ENCODE peak calls at places on chromosomes 7 and 10, in four cellular contexts. W is A549, P is ovary, H is uterus. Q is an unnamed sample.

GRCh38 chr7:142720140-142720773 is 29.0 kb upstream of the PRSS1 start:
- DNase-seq in H (no peak), W (no peak), P (no peak), Q (no peak)

GRCh38 chr7:100583132-100584045 is 2.5 kb downstream of the LRCH4 start:
- DNase-seq in H (no peak), P (no peak), W (no peak), Q (peak)

GRCh38 chr10:88418871-88419270 is 164.2 kb downstream of the RNLS start:
- DNase-seq in H (no peak), W (no peak), P (no peak), Q (no peak)

GRCh38 chr10:79431891-79432831 is 13.3 kb downstream of the ZCCHC24 start:
- DNase-seq in H (peak), W (no peak), P (peak), Q (no peak)

GRCh38 chr10:43557214-43557613 is 17.2 kb downstream of the ZNF239 start:
- DNase-seq in H (no peak), W (no peak), P (no peak), Q (no peak)

GRCh38 chr7:128311-129080 is 63.9 kb upstream of the FAM20C start:
- DNase-seq in W (no peak), H (no peak), P (no peak), Q (no peak)

GRCh38 chr10:106571216-106571954 is 593.1 kb downstream of the SORCS1 start:
- DNase-seq in P (no peak), H (no peak), W (peak), Q (peak)

GRCh38 chr7:76291346-76292205 is 10.9 kb upstream of the HSPB1 start:
- DNase-seq in W (peak), H (peak), P (peak), Q (peak)

GRCh38 chr10:122142652-122143237 is 128.4 kb upstream of the BTBD16 start:
- DNase-seq in H (no peak), P (no peak), W (no peak), Q (peak)

GRCh38 chr7:148697256-148697841 is 1.4 kb upstream of the CUL1 start:
- DNase-seq in H (peak), P (peak), W (no peak), Q (peak)

GRCh38 chr10:12228851-12229250 is 32.9 kb downstream of the CDC123 start:
- DNase-seq in H (no peak), P (no peak), W (no peak), Q (no peak)

GRCh38 chr10:53453196-53453595 is 680.6 kb upstream of the MBL2 start:
- DNase-seq in P (no peak), H (no peak), W (peak), Q (peak)

GRCh38 chr10:1187855-1188555 is 131.8 kb downstream of the WDR37 start:
- DNase-seq in H (no peak), P (no peak), W (no peak), Q (no peak)

GRCh38 chr10:43218206-43218950 is 48.5 kb downstream of the RASGEF1A start:
- DNase-seq in W (no peak), H (no peak), P (no peak), Q (peak)

GRCh38 chr10:28580825-28581224 is 47.9 kb downstream of the WAC start:
- DNase-seq in P (no peak), H (no peak), W (no peak), Q (peak)

GRCh38 chr10:77967611-77968022 is 41.1 kb upstream of the DLG5 start:
- DNase-seq in W (no peak), H (no peak), P (no peak), Q (no peak)

GRCh38 chr7:36207451-36208291 is 54.6 kb downstream of the EEPD1 start:
- DNase-seq in H (no peak), P (peak), W (peak), Q (peak)

GRCh38 chr10:100148353-100149211 is 37.2 kb downstream of the ERLIN1 start:
- DNase-seq in P (no peak), W (peak), H (no peak), Q (peak)

GRCh38 chr10:35598379-35598778 is 6.8 kb upstream of the GJD4 start:
- DNase-seq in P (no peak), H (no peak), W (peak), Q (no peak)

GRCh38 chr10:7400068-7400824 is 10.6 kb downstream of the SFMBT2 start:
- DNase-seq in P (no peak), H (no peak), W (no peak), Q (no peak)

GRCh38 chr10:104577861-104578480 is 63.1 kb upstream of the SORCS3 start:
- DNase-seq in W (no peak), H (no peak), P (no peak), Q (no peak)

GRCh38 chr10:79562135-79562756 is 2.0 kb upstream of the SFTPA2 start:
- DNase-seq in H (no peak), W (peak), P (peak), Q (peak)

GRCh38 chr7:2037805-2038635 is 194.7 kb downstream of the MAD1L1 start:
- DNase-seq in W (no peak), P (peak), H (peak), Q (no peak)

GRCh38 chr10:48445932-48446331 is 139.5 kb downstream of the MAPK8 start:
- DNase-seq in W (no peak), P (no peak), H (no peak), Q (no peak)

GRCh38 chr7:10128748-10129147 is 844.9 kb upstream of the PHF14 start:
- DNase-seq in P (no peak), H (no peak), W (no peak), Q (no peak)
- TF ChIP-seq CTCF in P (no peak), H (peak), W (no peak), Q (peak)

DNA sequence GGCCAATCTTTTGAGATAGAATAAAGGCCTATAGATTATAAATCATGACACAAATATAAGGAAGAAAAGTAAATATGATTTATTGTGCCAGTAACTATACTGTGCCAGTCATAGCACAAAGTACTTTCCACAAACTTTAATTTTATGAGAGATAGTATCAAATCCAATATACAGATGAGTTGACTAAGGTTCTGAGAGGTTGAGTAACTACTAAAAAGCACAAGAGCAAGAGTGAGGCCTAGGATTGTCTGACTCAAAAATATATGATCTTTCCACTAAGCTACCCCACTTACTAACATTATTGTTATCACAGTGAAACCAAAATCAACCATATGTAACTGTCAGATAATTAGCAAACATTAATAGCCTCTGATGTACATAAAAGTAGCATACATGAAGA is 181.3 kb upstream of the ASAH2 start:
- DNase-seq in P (no peak), H (no peak), W (no peak), Q (no peak)
- H3K4me3 ChIP-seq in P (no peak), H (no peak), W (no peak), Q (no peak)

DNA sequence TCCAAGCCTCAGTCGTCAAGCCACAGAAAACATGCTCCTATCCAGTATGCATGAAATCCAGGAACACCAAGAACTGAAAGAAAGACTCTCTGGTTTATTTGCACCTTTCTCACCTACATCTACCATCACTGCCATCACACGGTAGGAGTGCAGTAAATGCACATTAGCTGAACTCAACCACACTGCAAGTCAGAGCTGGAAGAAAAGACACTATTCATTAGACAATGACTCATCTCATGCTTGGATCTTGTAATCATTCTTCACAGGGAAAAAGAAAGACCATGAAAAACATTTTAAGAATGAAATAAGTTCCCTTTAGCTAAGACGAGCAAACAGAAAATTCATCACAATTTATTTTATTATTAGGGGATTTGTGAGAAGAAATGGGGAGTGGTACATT is 325.1 kb downstream of the PARD3 start:
- DNase-seq in W (peak), P (no peak), H (no peak), Q (peak)
- TF ChIP-seq CTCF in W (peak), P (no peak), H (no peak), Q (peak)

DNA sequence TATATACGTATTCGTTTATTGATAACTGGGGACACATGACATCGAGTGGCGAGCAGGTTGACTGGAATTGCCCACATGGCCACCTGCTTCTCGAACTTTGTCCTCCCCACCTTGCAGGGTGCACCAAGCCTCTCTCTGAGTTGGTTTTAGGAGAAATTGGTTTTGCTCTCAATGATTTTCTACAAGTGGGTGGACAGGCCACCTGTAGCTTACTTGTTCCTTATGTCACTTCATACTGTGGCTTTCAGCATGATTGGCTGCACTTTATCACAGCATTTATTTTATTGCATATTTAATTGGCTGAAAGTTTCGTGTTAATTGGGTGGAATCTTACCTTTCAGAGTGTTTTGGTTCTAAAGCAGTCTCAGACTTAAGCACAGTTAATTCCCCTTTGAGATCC is 215.6 kb upstream of the SHH start:
- DNase-seq in W (no peak), P (no peak), H (no peak), Q (no peak)
- H3K4me3 ChIP-seq in W (no peak), P (no peak), H (no peak), Q (no peak)

GRCh38 chr10:72173635-72174296 is 42.0 kb upstream of the ANAPC16 start:
- DNase-seq in P (no peak), H (no peak), W (peak), Q (peak)
- TF ChIP-seq CTCF in P (no peak), H (no peak), W (no peak), Q (no peak)

GRCh38 chr10:60349426-60349825 is 40.2 kb downstream of the ANK3 start:
- DNase-seq in H (no peak), P (no peak), W (no peak), Q (no peak)

GRCh38 chr10:60353519-60354258 is 36.0 kb downstream of the ANK3 start:
- DNase-seq in W (no peak), H (no peak), P (peak), Q (no peak)

GRCh38 chr10:60351191-60351853 is 38.4 kb downstream of the ANK3 start:
- DNase-seq in P (no peak), W (no peak), H (no peak), Q (no peak)

GRCh38 chr10:60350400-60350799 is 39.3 kb downstream of the ANK3 start:
- DNase-seq in W (no peak), P (no peak), H (no peak), Q (no peak)

GRCh38 chr10:60352105-60352504 is 37.6 kb downstream of the ANK3 start:
- DNase-seq in P (no peak), W (no peak), H (no peak), Q (no peak)
- H3K4me3 ChIP-seq in P (no peak), W (no peak), H (no peak), Q (no peak)

DNA sequence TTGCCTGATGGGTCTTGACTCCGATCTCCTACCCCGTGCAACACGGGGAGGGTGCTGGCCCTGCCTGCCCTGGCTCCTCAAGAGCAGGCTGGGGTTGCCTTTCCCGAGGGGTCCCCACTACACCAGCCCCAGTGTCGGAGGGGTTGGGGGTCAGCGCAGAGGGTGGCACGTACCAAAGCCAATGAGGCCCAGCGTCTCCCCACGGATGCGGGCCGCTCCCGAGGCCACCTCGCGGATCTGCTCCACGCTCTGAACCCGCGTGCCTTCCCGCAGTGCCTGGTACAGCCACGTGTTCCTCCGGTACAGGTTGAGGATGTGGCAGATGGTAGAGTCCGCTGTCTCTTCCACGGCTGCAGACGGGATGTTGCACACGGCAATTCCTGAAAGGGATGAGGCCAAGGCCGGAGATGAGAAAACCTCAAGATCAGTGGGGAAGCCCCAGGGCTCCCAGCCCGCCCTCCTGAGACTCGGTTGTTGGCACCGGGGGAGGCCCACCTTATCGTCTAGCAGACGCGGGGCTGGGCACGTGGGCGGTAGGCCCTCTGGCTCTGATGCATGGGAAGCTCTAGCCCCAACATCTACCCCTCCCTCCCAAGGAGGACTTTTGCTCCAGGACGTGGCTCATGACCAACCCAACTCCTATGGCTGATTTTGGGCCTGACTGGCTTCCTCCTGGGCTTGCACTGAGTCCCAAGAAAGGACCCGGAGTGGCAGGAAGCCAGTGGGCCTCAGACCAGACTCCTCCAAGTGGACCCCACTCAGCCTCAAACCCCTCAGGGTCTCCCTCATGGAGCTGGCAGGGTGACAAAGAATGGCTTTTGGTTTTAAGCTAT is 56.1 kb downstream of the ZRANB1 start:
- DNase-seq in W (no peak), P (no peak), H (peak), Q (no peak)
- TF ChIP-seq CTCF in W (no peak), P (no peak), H (no peak), Q (no peak)

GRCh38 chr10:130190737-130191115 is 54.5 kb downstream of the GLRX3 start:
- DNase-seq in H (no peak), W (no peak), P (no peak), Q (no peak)

GRCh38 chr10:130188195-130189175 is 52.3 kb downstream of the GLRX3 start:
- DNase-seq in W (no peak), H (no peak), P (no peak), Q (no peak)

GRCh38 chr10:130191380-130191779 is 55.2 kb downstream of the GLRX3 start:
- DNase-seq in P (no peak), H (no peak), W (no peak), Q (no peak)

GRCh38 chr10:130189466-130190064 is 53.4 kb downstream of the GLRX3 start:
- DNase-seq in W (no peak), H (no peak), P (peak), Q (no peak)

DNA sequence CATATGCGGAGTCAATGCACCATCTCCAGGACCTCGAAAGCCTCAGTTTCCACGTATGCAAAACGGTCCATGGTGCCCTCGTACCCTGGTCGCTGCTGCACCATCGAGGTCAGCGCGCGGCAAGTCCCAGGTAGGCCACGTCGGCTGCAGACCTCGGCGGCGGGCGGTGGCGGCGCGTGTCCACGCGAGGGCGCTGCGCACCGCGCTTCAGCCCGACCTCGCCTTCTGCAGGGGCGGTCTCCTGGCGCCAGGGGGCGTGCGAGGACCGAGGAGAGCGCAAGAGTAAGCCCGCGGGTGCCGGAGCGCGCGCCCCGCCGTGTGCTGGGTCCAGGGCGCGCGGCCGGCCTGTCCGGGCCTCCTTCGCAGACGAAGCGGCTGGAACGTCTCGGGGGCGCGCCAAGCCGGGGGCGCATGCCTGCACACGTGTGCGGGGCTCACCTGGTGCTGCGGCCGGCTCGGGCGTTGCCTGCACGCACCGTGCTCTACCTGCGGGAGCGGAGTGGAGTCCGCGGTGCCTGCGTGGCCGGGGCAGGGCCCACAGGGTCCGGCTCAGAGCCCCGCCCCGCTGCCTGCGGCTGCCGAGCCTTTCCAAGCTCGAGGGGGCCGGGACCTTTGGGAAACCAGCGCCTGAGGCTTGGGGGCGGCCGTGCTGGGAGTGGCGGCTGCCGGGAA is 54.0 kb downstream of the GLRX3 start:
- DNase-seq in H (peak), P (peak), W (peak), Q (peak)
- H3K4me3 ChIP-seq in H (peak), P (peak), W (peak), Q (peak)

GRCh38 chr7:118169146-118169545 is 14.8 kb upstream of the LSM8 start:
- DNase-seq in H (no peak), W (peak), P (no peak), Q (peak)
- TF ChIP-seq CTCF in H (no peak), W (no peak), P (no peak), Q (no peak)

DNA sequence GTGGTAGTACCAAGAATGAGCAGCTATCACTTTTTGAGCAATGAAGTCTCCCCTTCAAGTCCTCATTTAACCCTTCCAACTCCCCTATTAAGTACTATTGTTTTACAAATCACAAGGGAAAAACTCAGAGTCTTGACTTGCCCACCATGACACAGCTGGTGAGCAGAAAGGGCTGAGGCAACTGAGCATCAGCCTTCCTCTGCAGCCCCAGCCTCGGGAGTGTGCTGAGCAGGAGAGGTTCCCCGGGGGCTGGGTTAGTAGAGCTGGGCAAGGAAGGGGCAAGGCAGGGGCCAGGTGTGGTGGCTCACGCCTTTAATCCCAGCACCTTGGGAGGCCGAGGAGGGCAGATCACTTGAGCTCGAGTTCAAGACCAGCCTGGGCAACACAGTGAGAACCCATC is 3.2 kb downstream of the FRAT2 start:
- DNase-seq in W (no peak), P (no peak), H (no peak), Q (no peak)
- H3K4me3 ChIP-seq in W (no peak), P (no peak), H (no peak), Q (no peak)

Q was measured in epithelial cell of esophagus.